ENCODE peak calls at places on chromosomes 6 and 20, in five cellular contexts. P is activated T-cell treated with anti-CD3 and anti-CD28 coated beads, Interleukin-2, amount 50 U/mL, for 1 hour; X is Right ventricle myocardium superior; Z is GM20000; R is NCI-H1092. D is an unnamed sample.

GRCh38 chr20:64114356-64114971 is 7.1 kb upstream of the NPBWR2 start:
- DNase-seq in P (no peak), X (peak), Z (no peak), R (no peak), D (no peak)

GRCh38 chr6:20400476-20401402 is 940 bp upstream of the E2F3 start:
- DNase-seq in P (peak), X (peak), Z (peak), R (peak), D (peak)

GRCh38 chr20:47531468-47531867 is 29.8 kb downstream of the NCOA3 start:
- DNase-seq in P (no peak), X (no peak), Z (no peak), R (no peak), D (no peak)

GRCh38 chr6:40555092-40555491 is 32.1 kb downstream of the LRFN2 start:
- DNase-seq in P (no peak), X (no peak), Z (no peak), R (no peak), D (no peak)

GRCh38 chr6:109024368-109024767 is 70.3 kb downstream of the SESN1 start:
- DNase-seq in P (no peak), X (no peak), Z (no peak), R (no peak), D (no peak)

GRCh38 chr20:56427797-56428196 is 15.7 kb downstream of the CASS4 start:
- DNase-seq in P (no peak), X (no peak), Z (no peak), R (no peak), D (no peak)

GRCh38 chr6:39576556-39577303 is 148.5 kb downstream of the KIF6 start:
- DNase-seq in P (no peak), X (no peak), Z (no peak), R (no peak), D (no peak)

GRCh38 chr20:34922654-34923381 is 32.8 kb downstream of the GSS start:
- DNase-seq in P (no peak), X (no peak), Z (no peak), R (no peak), D (no peak)

GRCh38 chr20:62097881-62098407 is 24.3 kb upstream of the LSM14B start:
- DNase-seq in P (no peak), X (no peak), Z (no peak), R (no peak), D (peak)

GRCh38 chr6:42088101-42088591 is 37.8 kb downstream of the TAF8 start:
- DNase-seq in P (no peak), X (peak), Z (no peak), R (no peak), D (no peak)